ENCODE peak calls at places on chromosomes 13 and 19, in nine cellular contexts. One of them, this sample, is unnamed.
A peak's percentile ranks its signal among the peaks of the same experiment; 100 is the strongest.

GRCh38 chr13:64293923-64294322 is 2878.3 kb upstream of the PCDH20 start:
- DNase-seq in GM23338: no peak
- DNase-seq in Caco-2: no peak
- DNase-seq in heart right ventricle: no peak
- DNase-seq in mucosa of descending colon: no peak
- DNase-seq in OCI-LY7: no peak
- DNase-seq in small intestine: no peak
- DNase-seq in fibroblast of lung: peak; percentile 41
- DNase-seq in IMR-90: peak; percentile 28
- DNase-seq in this sample: no peak

GRCh38 chr19:46821512-46822359 is 28.9 kb downstream of the AP2S1 start:
- DNase-seq in small intestine: peak; percentile 24
- DNase-seq in mucosa of descending colon: peak; percentile 39
- DNase-seq in IMR-90: no peak
- DNase-seq in OCI-LY7: peak; percentile 57
- DNase-seq in fibroblast of lung: no peak
- DNase-seq in heart right ventricle: peak; percentile 42
- DNase-seq in GM23338: no peak
- DNase-seq in Caco-2: no peak
- DNase-seq in this sample: peak; percentile 16

GRCh38 chr13:49649244-49649962 is 21.1 kb downstream of the ARL11 start:
- DNase-seq in mucosa of descending colon: no peak
- DNase-seq in small intestine: peak; percentile 24
- DNase-seq in OCI-LY7: no peak
- DNase-seq in fibroblast of lung: peak; percentile 71
- DNase-seq in IMR-90: peak; percentile 68
- DNase-seq in Caco-2: no peak
- DNase-seq in heart right ventricle: no peak
- DNase-seq in GM23338: peak; percentile 68
- DNase-seq in this sample: peak; percentile 35

GRCh38 chr13:110298221-110298565 is 8.8 kb downstream of the COL4A1 start:
- DNase-seq in IMR-90: no peak
- DNase-seq in mucosa of descending colon: no peak
- DNase-seq in Caco-2: no peak
- DNase-seq in small intestine: no peak
- DNase-seq in heart right ventricle: no peak
- DNase-seq in OCI-LY7: no peak
- DNase-seq in GM23338: no peak
- DNase-seq in fibroblast of lung: peak; percentile 36
- DNase-seq in this sample: no peak

GRCh38 chr19:2266183-2266993 is 10.2 kb upstream of the JSRP1 start:
- DNase-seq in IMR-90: peak; percentile 75
- DNase-seq in small intestine: peak; percentile 90
- DNase-seq in Caco-2: no peak
- DNase-seq in OCI-LY7: peak; percentile 67
- DNase-seq in mucosa of descending colon: peak; percentile 94
- DNase-seq in heart right ventricle: peak; percentile 86
- DNase-seq in GM23338: no peak
- DNase-seq in fibroblast of lung: peak; percentile 68
- DNase-seq in this sample: no peak

GRCh38 chr19:6761053-6761676 is 6.1 kb downstream of the SH2D3A start:
- DNase-seq in OCI-LY7: peak; percentile 76
- DNase-seq in heart right ventricle: no peak
- DNase-seq in fibroblast of lung: peak; percentile 11
- DNase-seq in Caco-2: peak; percentile 58
- DNase-seq in IMR-90: no peak
- DNase-seq in GM23338: peak; percentile 68
- DNase-seq in small intestine: no peak
- DNase-seq in mucosa of descending colon: no peak
- DNase-seq in this sample: peak; percentile 46

GRCh38 chr19:5624154-5624663 is 1.3 kb downstream of the SAFB start:
- DNase-seq in Caco-2: no peak
- DNase-seq in heart right ventricle: peak; percentile 33
- DNase-seq in small intestine: peak; percentile 35
- DNase-seq in fibroblast of lung: peak; percentile 59
- DNase-seq in OCI-LY7: peak; percentile 25
- DNase-seq in mucosa of descending colon: peak; percentile 65
- DNase-seq in GM23338: peak; percentile 52
- DNase-seq in IMR-90: peak; percentile 61
- DNase-seq in this sample: peak; percentile 39

GRCh38 chr13:64767054-64767453 is 2463.1 kb downstream of the PCDH9 start:
- DNase-seq in IMR-90: no peak
- DNase-seq in small intestine: no peak
- DNase-seq in Caco-2: no peak
- DNase-seq in fibroblast of lung: no peak
- DNase-seq in heart right ventricle: no peak
- DNase-seq in mucosa of descending colon: no peak
- DNase-seq in GM23338: no peak
- DNase-seq in OCI-LY7: no peak
- DNase-seq in this sample: no peak

GRCh38 chr19:12936582-12936981 is 1.8 kb upstream of the CALR start:
- DNase-seq in IMR-90: no peak
- DNase-seq in mucosa of descending colon: no peak
- DNase-seq in OCI-LY7: peak; percentile 75
- DNase-seq in fibroblast of lung: no peak
- DNase-seq in small intestine: no peak
- DNase-seq in heart right ventricle: no peak
- DNase-seq in GM23338: no peak
- DNase-seq in Caco-2: no peak
- DNase-seq in this sample: no peak

GRCh38 chr19:30077851-30078355 is 135.9 kb downstream of the URI1 start:
- DNase-seq in heart right ventricle: no peak
- DNase-seq in GM23338: no peak
- DNase-seq in OCI-LY7: no peak
- DNase-seq in fibroblast of lung: no peak
- DNase-seq in mucosa of descending colon: no peak
- DNase-seq in IMR-90: no peak
- DNase-seq in small intestine: no peak
- DNase-seq in Caco-2: peak; percentile 26
- DNase-seq in this sample: no peak

GRCh38 chr13:45331123-45331619 is 9.8 kb downstream of the TPT1 start:
- DNase-seq in Caco-2: no peak
- DNase-seq in heart right ventricle: no peak
- DNase-seq in OCI-LY7: no peak
- DNase-seq in mucosa of descending colon: no peak
- DNase-seq in IMR-90: no peak
- DNase-seq in GM23338: no peak
- DNase-seq in small intestine: no peak
- DNase-seq in fibroblast of lung: no peak
- DNase-seq in this sample: no peak

GRCh38 chr13:45331981-45332830 is 8.8 kb downstream of the TPT1 start:
- DNase-seq in IMR-90: peak; percentile 88
- DNase-seq in fibroblast of lung: peak; percentile 61
- DNase-seq in OCI-LY7: no peak
- DNase-seq in Caco-2: no peak
- DNase-seq in heart right ventricle: no peak
- DNase-seq in GM23338: no peak
- DNase-seq in mucosa of descending colon: no peak
- DNase-seq in small intestine: peak; percentile 53
- DNase-seq in this sample: no peak

GRCh38 chr13:45328661-45329105 is 12.3 kb downstream of the TPT1 start:
- DNase-seq in mucosa of descending colon: no peak
- DNase-seq in GM23338: no peak
- DNase-seq in OCI-LY7: no peak
- DNase-seq in heart right ventricle: no peak
- DNase-seq in small intestine: no peak
- DNase-seq in IMR-90: peak; percentile 89
- DNase-seq in Caco-2: no peak
- DNase-seq in fibroblast of lung: peak; percentile 65
- DNase-seq in this sample: no peak

GRCh38 chr13:45325806-45326205 is 15.2 kb downstream of the TPT1 start:
- DNase-seq in fibroblast of lung: peak; percentile 88
- DNase-seq in GM23338: no peak
- DNase-seq in Caco-2: no peak
- DNase-seq in small intestine: no peak
- DNase-seq in OCI-LY7: no peak
- DNase-seq in mucosa of descending colon: peak; percentile 28
- DNase-seq in heart right ventricle: peak; percentile 48
- DNase-seq in IMR-90: peak; percentile 97
- DNase-seq in this sample: no peak

GRCh38 chr13:45327253-45327954 is 13.6 kb downstream of the TPT1 start:
- DNase-seq in mucosa of descending colon: no peak
- DNase-seq in fibroblast of lung: no peak
- DNase-seq in small intestine: no peak
- DNase-seq in GM23338: peak; percentile 38
- DNase-seq in OCI-LY7: peak; percentile 11
- DNase-seq in heart right ventricle: no peak
- DNase-seq in Caco-2: no peak
- DNase-seq in IMR-90: no peak
- DNase-seq in this sample: no peak
- H3K4me1 ChIP-seq in mucosa of descending colon: peaks cover 8% of the 10 kb centered on the region
- H3K4me1 ChIP-seq in fibroblast of lung: peaks cover 18% of the 10 kb centered on the region
- H3K4me1 ChIP-seq in small intestine: no peaks in the 10 kb centered on the region
- H3K4me1 ChIP-seq in GM23338: peaks cover under 1% of the 10 kb centered on the region
- H3K4me1 ChIP-seq in OCI-LY7: peaks cover 29% of the 10 kb centered on the region
- H3K4me1 ChIP-seq in heart right ventricle: peaks cover 77% of the 10 kb centered on the region
- H3K4me1 ChIP-seq in Caco-2: peaks cover 7% of the 10 kb centered on the region
- H3K4me1 ChIP-seq in IMR-90: peaks cover 14% of the 10 kb centered on the region
- H3K4me1 ChIP-seq in this sample: no peaks in the 10 kb centered on the region

DNA sequence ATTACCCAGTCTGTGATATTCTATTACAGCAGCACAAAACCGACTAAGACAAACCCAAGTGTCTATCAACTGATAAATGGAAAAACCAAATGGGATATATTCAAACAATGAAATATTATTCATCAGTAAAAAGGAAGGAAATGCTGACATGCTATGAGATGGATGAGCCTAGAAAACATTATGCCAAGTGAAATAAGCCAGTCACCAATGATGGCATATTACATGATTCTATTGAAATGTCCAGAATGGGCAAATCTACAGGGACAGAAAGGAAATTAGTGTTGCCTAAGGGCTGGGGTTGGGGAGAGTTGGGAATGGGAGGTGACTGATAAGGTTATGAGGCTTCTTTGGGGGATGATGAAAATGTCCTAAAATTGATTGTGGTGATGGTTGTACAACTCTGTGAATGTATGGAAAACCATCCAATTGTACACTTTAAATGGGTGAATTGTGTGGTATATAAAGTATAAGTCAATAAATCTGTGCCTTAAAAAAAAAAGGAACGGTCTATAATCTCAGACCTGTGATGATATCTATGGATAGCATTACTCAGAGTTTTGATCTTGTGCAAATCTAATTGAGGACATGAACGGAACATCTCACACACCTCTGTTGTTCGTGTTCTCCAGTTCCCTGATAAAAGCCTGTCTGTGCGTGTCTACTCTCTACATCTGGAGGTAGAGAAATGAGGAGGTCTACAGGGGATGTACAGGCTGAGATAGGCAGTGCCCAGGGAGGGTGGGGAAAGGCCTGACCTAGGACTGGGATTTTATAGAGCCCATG is 49.1 kb downstream of the TNFRSF19 start:
- DNase-seq in fibroblast of lung: no peak
- DNase-seq in OCI-LY7: no peak
- DNase-seq in small intestine: no peak
- DNase-seq in IMR-90: no peak
- DNase-seq in heart right ventricle: no peak
- DNase-seq in Caco-2: no peak
- DNase-seq in GM23338: no peak
- DNase-seq in mucosa of descending colon: no peak
- DNase-seq in this sample: no peak
- H3K4me1 ChIP-seq in fibroblast of lung: peaks cover 27% of the 10 kb centered on the region
- H3K4me1 ChIP-seq in OCI-LY7: no peaks in the 10 kb centered on the region
- H3K4me1 ChIP-seq in small intestine: no peaks in the 10 kb centered on the region
- H3K4me1 ChIP-seq in IMR-90: peaks cover 22% of the 10 kb centered on the region
- H3K4me1 ChIP-seq in heart right ventricle: peaks cover 31% of the 10 kb centered on the region
- H3K4me1 ChIP-seq in Caco-2: peaks cover 35% of the 10 kb centered on the region
- H3K4me1 ChIP-seq in GM23338: no peaks in the 10 kb centered on the region
- H3K4me1 ChIP-seq in mucosa of descending colon: no peaks in the 10 kb centered on the region
- H3K4me1 ChIP-seq in this sample: peaks cover 19% of the 10 kb centered on the region

DNA sequence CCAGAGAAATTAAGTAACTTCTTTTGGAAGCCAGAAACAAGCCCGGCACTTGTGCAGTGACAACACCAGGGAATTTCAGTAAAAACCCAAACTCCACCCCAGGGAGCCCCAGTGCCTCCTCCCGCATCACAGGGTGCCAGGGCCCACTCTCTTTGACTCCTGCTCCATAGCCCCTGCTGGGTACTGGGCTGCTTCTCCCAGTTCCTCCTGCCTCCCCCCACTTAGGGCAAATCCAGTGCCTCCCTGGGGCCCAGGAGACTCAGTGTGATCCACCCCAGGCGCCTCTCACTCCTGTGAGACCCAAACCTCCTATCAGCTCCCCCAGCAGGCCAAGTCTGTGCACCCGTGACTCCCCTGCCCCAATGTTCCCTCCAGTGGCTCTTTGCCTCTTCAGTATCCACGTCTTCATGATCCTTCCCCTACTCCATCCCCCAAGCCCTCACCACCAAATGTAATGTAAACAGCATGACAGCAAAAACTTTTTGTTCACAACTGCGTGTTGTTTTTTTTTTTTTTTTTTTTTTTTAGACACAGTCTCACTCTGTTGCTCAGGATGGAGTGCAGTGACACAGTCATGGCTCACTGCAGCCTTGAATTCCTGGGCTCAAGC is 2.3 kb upstream of the FFAR3 start:
- DNase-seq in IMR-90: no peak
- DNase-seq in Caco-2: peak; percentile 8
- DNase-seq in heart right ventricle: no peak
- DNase-seq in GM23338: peak; percentile 26
- DNase-seq in small intestine: no peak
- DNase-seq in mucosa of descending colon: no peak
- DNase-seq in OCI-LY7: no peak
- DNase-seq in fibroblast of lung: peak; percentile 54
- DNase-seq in this sample: no peak
- H3K4me1 ChIP-seq in IMR-90: no peaks in the 10 kb centered on the region
- H3K4me1 ChIP-seq in Caco-2: no peaks in the 10 kb centered on the region
- H3K4me1 ChIP-seq in heart right ventricle: peaks cover 27% of the 10 kb centered on the region
- H3K4me1 ChIP-seq in GM23338: no peaks in the 10 kb centered on the region
- H3K4me1 ChIP-seq in small intestine: no peaks in the 10 kb centered on the region
- H3K4me1 ChIP-seq in mucosa of descending colon: no peaks in the 10 kb centered on the region
- H3K4me1 ChIP-seq in OCI-LY7: peaks cover 26% of the 10 kb centered on the region
- H3K4me1 ChIP-seq in fibroblast of lung: no peaks in the 10 kb centered on the region
- H3K4me1 ChIP-seq in this sample: no peaks in the 10 kb centered on the region

GRCh38 chr13:76471486-76471885 is 414.7 kb downstream of the KCTD12 start:
- DNase-seq in small intestine: no peak
- DNase-seq in heart right ventricle: no peak
- DNase-seq in fibroblast of lung: no peak
- DNase-seq in GM23338: no peak
- DNase-seq in Caco-2: no peak
- DNase-seq in OCI-LY7: no peak
- DNase-seq in IMR-90: no peak
- DNase-seq in mucosa of descending colon: no peak
- DNase-seq in this sample: no peak

GRCh38 chr13:76472916-76473315 is 413.3 kb downstream of the KCTD12 start:
- DNase-seq in small intestine: no peak
- DNase-seq in IMR-90: no peak
- DNase-seq in mucosa of descending colon: no peak
- DNase-seq in Caco-2: no peak
- DNase-seq in heart right ventricle: no peak
- DNase-seq in OCI-LY7: no peak
- DNase-seq in fibroblast of lung: no peak
- DNase-seq in GM23338: no peak
- DNase-seq in this sample: peak; percentile 3

GRCh38 chr13:76474356-76474755 is 411.8 kb downstream of the KCTD12 start:
- DNase-seq in IMR-90: no peak
- DNase-seq in fibroblast of lung: peak; percentile 53
- DNase-seq in mucosa of descending colon: no peak
- DNase-seq in GM23338: no peak
- DNase-seq in small intestine: no peak
- DNase-seq in heart right ventricle: no peak
- DNase-seq in Caco-2: no peak
- DNase-seq in OCI-LY7: no peak
- DNase-seq in this sample: no peak

GRCh38 chr13:76473552-76474134 is 412.6 kb downstream of the KCTD12 start:
- DNase-seq in OCI-LY7: peak; percentile 77
- DNase-seq in small intestine: peak; percentile 69
- DNase-seq in fibroblast of lung: peak; percentile 88
- DNase-seq in Caco-2: peak; percentile 81
- DNase-seq in GM23338: peak; percentile 88
- DNase-seq in mucosa of descending colon: peak; percentile 78
- DNase-seq in IMR-90: peak; percentile 80
- DNase-seq in heart right ventricle: peak; percentile 18
- DNase-seq in this sample: peak; percentile 86

GRCh38 chr13:76470991-76471390 is 415.2 kb downstream of the KCTD12 start:
- DNase-seq in small intestine: no peak
- DNase-seq in Caco-2: no peak
- DNase-seq in IMR-90: no peak
- DNase-seq in fibroblast of lung: no peak
- DNase-seq in heart right ventricle: no peak
- DNase-seq in OCI-LY7: no peak
- DNase-seq in mucosa of descending colon: no peak
- DNase-seq in GM23338: no peak
- DNase-seq in this sample: no peak
- H3K4me1 ChIP-seq in small intestine: no peaks in the 10 kb centered on the region
- H3K4me1 ChIP-seq in Caco-2: no peaks in the 10 kb centered on the region
- H3K4me1 ChIP-seq in IMR-90: no peaks in the 10 kb centered on the region
- H3K4me1 ChIP-seq in fibroblast of lung: no peaks in the 10 kb centered on the region
- H3K4me1 ChIP-seq in heart right ventricle: peaks cover 6% of the 10 kb centered on the region
- H3K4me1 ChIP-seq in OCI-LY7: no peaks in the 10 kb centered on the region
- H3K4me1 ChIP-seq in mucosa of descending colon: no peaks in the 10 kb centered on the region
- H3K4me1 ChIP-seq in GM23338: peaks cover 25% of the 10 kb centered on the region
- H3K4me1 ChIP-seq in this sample: no peaks in the 10 kb centered on the region